ENCODE peak calls at places on chromosomes 11 and 22, in nine cellular contexts. L is GM12865, J is astrocyte of the spinal cord, H is ovary, V is cardiac muscle cell, Z is epithelial cell of esophagus, B is colonic mucosa, K is upper lobe of right lung, E is sigmoid colon. G is an unnamed sample.

GRCh38 chr11:134741453-134742227 is 329.6 kb upstream of the B3GAT1 start:
- DNase-seq in B (no peak), E (no peak), L (no peak), Z (no peak), H (no peak), J (peak), V (peak), K (no peak), G (peak)

GRCh38 chr11:58919980-58920379 is 19.3 kb upstream of the GLYATL1 start:
- DNase-seq in Z (no peak), B (peak), K (no peak), L (no peak), H (no peak), J (no peak), V (no peak), E (no peak), G (no peak)

GRCh38 chr11:62791501-62792192 is at the start of gene TMEM223:
- DNase-seq in L (peak), E (peak), J (peak), B (peak), H (peak), K (peak), Z (peak), V (peak), G (peak)

GRCh38 chr11:62770778-62771143 is 435 bp upstream of the TAF6L start:
- DNase-seq in J (no peak), E (peak), Z (peak), L (peak), H (peak), V (no peak), B (peak), K (no peak), G (peak)

GRCh38 chr11:15665368-15665871 is 550.7 kb downstream of the INSC start:
- DNase-seq in Z (no peak), B (peak), L (no peak), J (no peak), H (no peak), E (no peak), V (no peak), K (no peak), G (peak)

GRCh38 chr22:24578355-24579241 is 14.3 kb downstream of the LRRC75B start:
- DNase-seq in L (no peak), Z (peak), H (no peak), E (no peak), B (peak), V (no peak), K (no peak), J (no peak), G (peak)

GRCh38 chr22:50015451-50016307 is 3.1 kb upstream of the IL17REL start:
- DNase-seq in V (no peak), L (no peak), K (peak), J (no peak), H (no peak), B (no peak), E (peak), Z (no peak), G (no peak)

GRCh38 chr11:27718346-27718852 is 18.1 kb upstream of the BDNF start:
- DNase-seq in B (peak), K (no peak), V (peak), E (peak), J (peak), H (no peak), Z (peak), L (no peak), G (peak)

GRCh38 chr11:1854949-1855885 is 2.3 kb downstream of the LSP1 start:
- DNase-seq in H (no peak), V (no peak), Z (no peak), K (no peak), E (no peak), B (no peak), J (no peak), L (peak), G (no peak)

GRCh38 chr11:87743002-87743401 is 432.2 kb downstream of the RAB38 start:
- DNase-seq in V (peak), L (no peak), H (no peak), Z (no peak), J (no peak), B (no peak), E (no peak), K (no peak), G (peak)

GRCh38 chr22:43643362-43643761 is 168.7 kb downstream of the EFCAB6 start:
- DNase-seq in H (no peak), V (no peak), K (no peak), B (no peak), J (no peak), Z (no peak), L (no peak), E (no peak), G (no peak)

GRCh38 chr11:12009617-12010321 is 1.3 kb upstream of the DKK3 start:
- DNase-seq in B (no peak), Z (peak), H (no peak), L (no peak), J (no peak), K (no peak), E (no peak), V (no peak), G (no peak)

GRCh38 chr11:73528420-73528819 is 69.5 kb downstream of the FAM168A start:
- DNase-seq in E (no peak), B (no peak), H (no peak), Z (no peak), J (no peak), K (no peak), L (no peak), V (no peak), G (no peak)

GRCh38 chr11:90845799-90846198 is 623.0 kb upstream of the CHORDC1 start:
- DNase-seq in L (no peak), H (no peak), Z (no peak), V (no peak), B (no peak), E (no peak), K (no peak), J (no peak), G (no peak)

GRCh38 chr11:120183701-120184141 is 27.1 kb upstream of the OAF start:
- DNase-seq in Z (no peak), H (no peak), K (peak), B (peak), V (no peak), L (no peak), E (peak), J (no peak), G (no peak)

GRCh38 chr11:120184371-120184945 is 26.4 kb upstream of the OAF start:
- DNase-seq in B (peak), H (peak), L (no peak), E (peak), K (peak), J (no peak), V (no peak), Z (no peak), G (no peak)

GRCh38 chr11:120182357-120182756 is 28.5 kb upstream of the OAF start:
- DNase-seq in Z (no peak), E (peak), H (no peak), L (no peak), B (peak), K (peak), J (no peak), V (no peak), G (peak)

GRCh38 chr11:120181446-120181992 is 29.3 kb upstream of the OAF start:
- DNase-seq in V (no peak), Z (no peak), L (no peak), K (peak), H (no peak), B (peak), J (no peak), E (no peak), G (no peak)

DNA sequence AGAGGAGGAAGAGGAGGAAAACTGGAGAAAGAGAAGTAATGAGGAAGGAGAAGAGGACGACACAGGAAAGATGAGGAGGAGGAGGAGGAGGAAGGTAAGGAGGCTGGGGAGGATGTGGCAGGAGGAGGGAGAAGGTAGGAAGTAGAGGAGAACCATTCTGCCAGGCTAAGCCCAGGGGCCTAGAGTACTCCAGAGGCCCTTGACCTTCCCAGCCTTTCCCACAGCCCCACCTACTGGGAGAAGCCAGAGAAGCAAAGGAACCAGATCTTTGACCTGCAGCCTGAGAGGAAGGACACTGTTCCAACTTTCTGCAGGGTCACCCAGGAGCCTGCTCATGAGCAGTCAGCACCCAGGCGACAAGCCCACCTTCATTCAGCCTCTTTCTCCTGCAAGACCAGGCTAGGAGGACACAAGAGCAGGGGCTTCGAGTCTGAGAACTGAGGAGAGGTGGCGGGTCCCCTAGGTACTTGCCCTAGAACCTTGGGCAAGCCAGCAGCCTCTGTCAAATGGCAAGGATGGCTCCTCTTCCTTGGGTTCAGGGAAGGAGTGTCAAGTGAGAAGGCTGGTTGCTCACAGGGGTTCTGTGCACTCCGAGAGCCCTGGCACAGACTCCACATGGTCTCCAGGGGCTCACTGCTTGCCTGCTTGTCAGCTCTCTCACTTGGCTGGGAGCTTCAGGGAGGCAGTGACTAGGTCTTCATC is 27.9 kb upstream of the OAF start:
- DNase-seq in J (no peak), K (peak), B (peak), L (no peak), Z (peak), V (peak), E (peak), H (no peak), G (peak)
- TF ChIP-seq CTCF in J (peak), K (peak), B (peak), L (no peak), Z (peak), V (peak), E (no peak), H (no peak), G (peak)

DNA sequence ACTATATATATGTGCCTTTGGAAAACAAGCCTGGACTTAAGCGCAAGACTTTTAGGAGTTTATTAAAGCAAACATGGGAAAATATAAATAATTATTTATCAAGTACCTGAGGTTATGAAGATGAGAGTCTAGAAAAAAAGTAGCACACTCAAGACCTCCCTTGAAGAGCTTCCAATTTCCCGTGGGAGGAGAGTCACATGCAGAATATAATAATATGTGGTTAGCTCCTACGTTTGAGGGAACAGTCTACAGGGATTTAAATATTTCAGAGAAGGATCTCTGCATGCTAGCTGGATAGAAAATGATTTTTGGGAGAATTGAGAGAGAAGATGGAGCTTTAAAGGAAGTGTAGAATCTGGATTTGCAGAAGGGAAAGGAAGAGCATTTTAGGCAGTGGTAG is 183.8 kb downstream of the SWAP70 start:
- DNase-seq in H (no peak), V (no peak), Z (no peak), E (no peak), J (no peak), K (no peak), B (no peak), L (no peak), G (no peak)
- H3K4me3 ChIP-seq in H (no peak), V (no peak), Z (no peak), E (no peak), J (no peak), K (no peak), B (no peak), L (no peak), G (no peak)

GRCh38 chr11:7694953-7695271 is 11.4 kb downstream of the OVCH2 start:
- DNase-seq in E (no peak), K (no peak), Z (no peak), H (no peak), J (no peak), L (no peak), B (no peak), V (no peak), G (no peak)
- TF ChIP-seq CTCF in E (no peak), K (no peak), Z (no peak), H (no peak), J (no peak), L (no peak), B (no peak), V (no peak), G (no peak)

DNA sequence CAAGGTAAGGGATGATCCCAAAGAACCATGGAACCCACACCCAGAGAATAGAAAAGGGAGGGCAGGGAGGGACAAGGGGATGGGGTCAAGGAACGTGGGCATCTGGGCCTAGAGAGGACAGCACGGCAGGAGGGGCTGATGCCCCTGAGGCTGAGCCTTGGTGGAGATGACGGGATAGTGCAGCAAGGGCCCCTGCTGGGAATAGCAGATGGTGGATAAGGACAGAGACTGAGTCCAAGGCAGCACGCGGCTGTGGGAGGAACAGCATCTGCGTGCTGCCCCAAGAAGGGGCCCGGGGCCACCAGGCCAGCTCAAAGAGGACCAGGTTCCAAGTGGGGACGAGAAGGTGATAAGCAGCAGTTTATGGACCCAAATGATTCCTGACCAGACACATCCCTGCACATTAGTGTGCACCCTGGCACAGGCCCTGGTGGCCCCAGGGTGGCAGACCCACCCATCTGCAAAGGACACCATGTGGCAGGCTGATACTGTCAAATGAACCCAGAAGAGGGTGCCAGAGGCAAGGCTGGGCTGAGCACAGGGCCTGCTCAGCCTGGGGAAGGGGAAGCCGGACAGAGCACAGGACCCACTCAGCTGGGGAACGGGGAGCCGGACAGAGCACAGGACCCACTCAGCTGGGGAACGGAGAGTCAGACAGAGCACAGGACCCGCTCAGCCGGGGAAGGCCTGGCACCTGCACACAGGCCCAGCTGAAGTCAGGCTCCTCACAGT is 12.8 kb upstream of the TESMIN start:
- DNase-seq in K (no peak), Z (no peak), J (no peak), H (no peak), V (no peak), B (no peak), E (no peak), L (no peak), G (peak)
- H3K4me3 ChIP-seq in K (no peak), Z (no peak), J (no peak), H (no peak), V (no peak), B (no peak), E (no peak), L (no peak), G (no peak)

DNA sequence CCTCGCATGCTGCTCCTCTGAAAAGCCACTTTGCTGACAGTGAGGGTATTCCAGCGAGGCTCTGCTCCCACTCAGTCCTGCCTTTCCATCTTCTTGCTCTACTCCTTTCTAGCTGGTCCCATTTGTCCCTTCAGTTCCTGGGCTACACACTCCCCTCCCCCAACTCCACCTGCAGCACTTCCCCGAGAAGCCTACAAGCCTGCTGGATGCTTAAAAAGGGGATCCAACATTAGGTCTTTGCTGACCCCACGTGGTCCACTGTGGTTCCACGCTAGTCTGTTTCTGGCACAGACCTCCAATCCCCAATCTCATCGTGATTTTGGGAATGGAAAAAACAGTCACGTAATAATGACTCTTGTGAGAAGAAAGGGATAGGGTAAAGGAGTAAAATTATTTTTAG is 121.6 kb upstream of the SNX19 start:
- DNase-seq in H (no peak), B (no peak), E (no peak), L (no peak), J (no peak), K (no peak), V (no peak), Z (no peak), G (peak)
- TF ChIP-seq CTCF in H (no peak), B (no peak), E (no peak), L (no peak), J (no peak), K (no peak), V (no peak), Z (no peak), G (peak)

DNA sequence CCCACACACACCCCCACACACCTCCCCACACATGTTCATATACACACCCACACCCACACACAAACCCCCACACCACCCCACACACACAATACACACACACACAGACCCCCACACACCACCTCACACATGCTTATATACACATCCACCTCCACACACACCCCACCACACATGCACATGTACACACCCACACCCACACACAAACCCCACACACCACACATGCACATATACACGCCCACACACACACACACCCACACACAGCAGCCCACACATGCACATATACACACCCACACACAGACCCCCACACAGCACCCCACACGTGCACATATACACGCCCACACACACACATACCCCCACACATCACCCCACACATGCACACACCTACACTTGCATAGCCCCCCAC is 29.1 kb downstream of the KCNC1 start:
- DNase-seq in J (no peak), H (no peak), Z (no peak), V (no peak), B (no peak), L (no peak), E (no peak), K (no peak), G (no peak)
- H3K4me3 ChIP-seq in J (no peak), H (no peak), Z (no peak), V (no peak), B (no peak), L (no peak), E (no peak), K (no peak), G (no peak)

GRCh38 chr11:66491315-66491935 is 11.2 kb downstream of the DPP3 start:
- DNase-seq in L (no peak), J (no peak), B (no peak), Z (no peak), E (no peak), V (peak), H (no peak), K (no peak), G (no peak)
- TF ChIP-seq CTCF in L (no peak), J (peak), B (no peak), Z (peak), E (no peak), V (peak), H (no peak), K (peak), G (peak)

GRCh38 chr22:36395922-36396321 is 8.2 kb upstream of the MYH9 start:
- DNase-seq in H (no peak), J (no peak), K (no peak), V (no peak), Z (peak), E (no peak), L (no peak), B (no peak), G (no peak)

GRCh38 chr22:36398602-36399472 is 11.1 kb upstream of the MYH9 start:
- DNase-seq in K (no peak), L (no peak), H (no peak), B (peak), Z (peak), J (peak), E (no peak), V (no peak), G (no peak)

GRCh38 chr22:36397081-36397766 is 9.5 kb upstream of the MYH9 start:
- DNase-seq in Z (peak), E (no peak), J (no peak), H (no peak), L (no peak), K (peak), B (no peak), V (no peak), G (peak)

GRCh38 chr22:36397767-36398093 is 10.0 kb upstream of the MYH9 start:
- DNase-seq in J (no peak), E (no peak), B (no peak), H (no peak), Z (no peak), L (no peak), V (no peak), K (no peak), G (no peak)

DNA sequence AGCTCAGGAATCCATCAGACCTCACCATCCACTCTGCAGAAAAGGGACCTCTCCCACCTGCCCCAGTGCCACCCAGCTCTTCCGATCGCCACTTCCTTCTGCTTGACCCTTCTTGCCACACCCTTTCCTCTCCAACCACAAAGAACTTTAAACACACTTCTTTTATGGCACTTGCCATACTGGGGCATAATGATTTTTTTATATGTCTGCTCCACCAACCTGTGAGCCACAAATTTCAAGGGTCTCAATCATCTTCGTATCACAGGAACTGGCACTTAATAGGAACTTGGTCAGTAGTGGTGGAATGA is 11.7 kb upstream of the MYH9 start:
- DNase-seq in L (no peak), Z (no peak), J (no peak), E (no peak), K (no peak), B (no peak), V (no peak), H (no peak), G (no peak)
- H3K4me3 ChIP-seq in L (no peak), Z (no peak), J (no peak), E (no peak), K (no peak), B (no peak), V (no peak), H (no peak), G (no peak)

DNA sequence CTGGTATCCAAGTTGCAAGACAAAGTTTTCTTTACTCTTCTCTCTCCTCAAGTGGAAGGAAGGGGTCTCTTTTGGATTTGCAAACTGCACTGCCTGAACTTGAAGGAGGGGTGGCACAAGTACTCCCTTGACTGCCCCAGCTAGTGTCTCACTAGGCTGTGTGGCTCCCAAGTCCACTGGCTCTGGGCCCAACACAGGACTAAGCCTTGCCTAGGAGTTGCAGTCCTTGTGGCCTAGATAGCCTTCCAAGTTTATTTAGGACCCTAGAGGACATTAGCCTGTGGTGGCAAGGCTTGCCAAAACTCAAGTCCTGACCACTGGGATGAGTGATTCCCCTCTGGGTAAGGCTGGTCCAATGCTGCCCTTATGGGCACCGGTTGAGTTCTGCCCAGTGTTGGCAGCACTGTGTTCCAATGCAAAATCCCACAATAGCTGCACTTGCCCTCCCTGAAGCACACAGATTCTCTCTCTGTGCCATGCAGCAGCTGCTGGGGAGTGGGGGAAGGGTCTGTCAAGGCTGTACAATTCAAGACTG is 10.2 kb upstream of the WEE1 start:
- DNase-seq in J (no peak), L (no peak), V (no peak), B (no peak), E (no peak), Z (no peak), K (no peak), H (no peak), G (no peak)
- TF ChIP-seq CTCF in J (no peak), L (no peak), V (no peak), B (no peak), E (no peak), Z (no peak), K (no peak), H (no peak), G (no peak)